ENCODE peak calls at places on chromosomes 1 and 21, in six cellular contexts. One of them, this sample, is unnamed.
A peak's percentile ranks its signal among the peaks of the same experiment; 100 is the strongest.

GRCh38 chr1:30672661-30673060 is 50.7 kb downstream of the MATN1 start:
- DNase-seq in endothelial cell: no peak
- DNase-seq in pancreas: no peak
- DNase-seq in GM10248: no peak
- DNase-seq in epithelial cell of esophagus: no peak
- DNase-seq in coronary artery: no peak
- DNase-seq in this sample: no peak

GRCh38 chr21:38380391-38381137 is 117.7 kb downstream of the ERG start:
- DNase-seq in endothelial cell: no peak
- DNase-seq in epithelial cell of esophagus: peak; percentile 19
- DNase-seq in GM10248: no peak
- DNase-seq in pancreas: no peak
- DNase-seq in coronary artery: no peak
- DNase-seq in this sample: no peak

GRCh38 chr1:193458628-193459027 is 272.2 kb upstream of the B3GALT2 start:
- DNase-seq in pancreas: no peak
- DNase-seq in endothelial cell: no peak
- DNase-seq in coronary artery: no peak
- DNase-seq in GM10248: no peak
- DNase-seq in epithelial cell of esophagus: peak; percentile 43
- DNase-seq in this sample: no peak

GRCh38 chr1:15352122-15352957 is 57.3 kb upstream of the EFHD2 start:
- DNase-seq in coronary artery: no peak
- DNase-seq in epithelial cell of esophagus: peak; percentile 93
- DNase-seq in endothelial cell: no peak
- DNase-seq in pancreas: no peak
- DNase-seq in GM10248: no peak
- DNase-seq in this sample: no peak

GRCh38 chr1:111249960-111250359 is 22.4 kb downstream of the CHI3L2 start:
- DNase-seq in pancreas: no peak
- DNase-seq in coronary artery: no peak
- DNase-seq in GM10248: no peak
- DNase-seq in epithelial cell of esophagus: no peak
- DNase-seq in endothelial cell: no peak
- DNase-seq in this sample: no peak

GRCh38 chr1:235327559-235328270 is at the start of gene ARID4B:
- DNase-seq in coronary artery: no peak
- DNase-seq in GM10248: peak; percentile 91
- DNase-seq in pancreas: peak; percentile 91
- DNase-seq in epithelial cell of esophagus: no peak
- DNase-seq in endothelial cell: no peak
- DNase-seq in this sample: no peak

GRCh38 chr1:243461700-243462099 is 205.9 kb downstream of the SDCCAG8 start:
- DNase-seq in coronary artery: no peak
- DNase-seq in epithelial cell of esophagus: no peak
- DNase-seq in endothelial cell: no peak
- DNase-seq in pancreas: no peak
- DNase-seq in GM10248: no peak
- DNase-seq in this sample: no peak

GRCh38 chr1:6530504-6531160 is 23.7 kb downstream of the NOL9 start:
- DNase-seq in pancreas: no peak
- DNase-seq in endothelial cell: no peak
- DNase-seq in epithelial cell of esophagus: no peak
- DNase-seq in coronary artery: no peak
- DNase-seq in GM10248: no peak
- DNase-seq in this sample: no peak

GRCh38 chr1:208550978-208551377 is 306.8 kb upstream of the PLXNA2 start:
- DNase-seq in coronary artery: no peak
- DNase-seq in GM10248: no peak
- DNase-seq in epithelial cell of esophagus: no peak
- DNase-seq in endothelial cell: no peak
- DNase-seq in pancreas: no peak
- DNase-seq in this sample: no peak

GRCh38 chr1:167774710-167775109 is 52.9 kb downstream of the MPZL1 start:
- DNase-seq in endothelial cell: no peak
- DNase-seq in epithelial cell of esophagus: peak; percentile 56
- DNase-seq in GM10248: no peak
- DNase-seq in pancreas: no peak
- DNase-seq in coronary artery: no peak
- DNase-seq in this sample: no peak

GRCh38 chr1:75461808-75462325 is 149.0 kb downstream of the SLC44A5 start:
- DNase-seq in endothelial cell: no peak
- DNase-seq in GM10248: no peak
- DNase-seq in pancreas: no peak
- DNase-seq in coronary artery: no peak
- DNase-seq in epithelial cell of esophagus: no peak
- DNase-seq in this sample: no peak

GRCh38 chr1:220498188-220498587 is 29.7 kb upstream of the MARK1 start:
- DNase-seq in epithelial cell of esophagus: peak; percentile 90
- DNase-seq in endothelial cell: no peak
- DNase-seq in GM10248: no peak
- DNase-seq in pancreas: no peak
- DNase-seq in coronary artery: no peak
- DNase-seq in this sample: no peak

GRCh38 chr1:234326493-234327366 is 46.5 kb upstream of the COA6 start:
- DNase-seq in coronary artery: no peak
- DNase-seq in pancreas: no peak
- DNase-seq in GM10248: peak; percentile 73
- DNase-seq in epithelial cell of esophagus: peak; percentile 62
- DNase-seq in endothelial cell: peak; percentile 73
- DNase-seq in this sample: peak; percentile 67

GRCh38 chr1:78289606-78290005 is 201.2 kb upstream of the PTGFR start:
- DNase-seq in pancreas: no peak
- DNase-seq in endothelial cell: no peak
- DNase-seq in GM10248: no peak
- DNase-seq in coronary artery: no peak
- DNase-seq in epithelial cell of esophagus: no peak
- DNase-seq in this sample: no peak

GRCh38 chr1:37919277-37919676 is 27.6 kb downstream of the INPP5B start:
- DNase-seq in GM10248: no peak
- DNase-seq in epithelial cell of esophagus: peak; percentile 51
- DNase-seq in pancreas: no peak
- DNase-seq in coronary artery: no peak
- DNase-seq in endothelial cell: no peak
- DNase-seq in this sample: no peak

GRCh38 chr1:41330588-41331545 is 30.4 kb upstream of the FOXO6 start:
- DNase-seq in epithelial cell of esophagus: no peak
- DNase-seq in coronary artery: peak; percentile 69
- DNase-seq in endothelial cell: no peak
- DNase-seq in GM10248: no peak
- DNase-seq in pancreas: no peak
- DNase-seq in this sample: no peak

GRCh38 chr1:116556289-116557006 is 14.4 kb downstream of the CD58 start:
- DNase-seq in endothelial cell: no peak
- DNase-seq in coronary artery: peak; percentile 83
- DNase-seq in pancreas: no peak
- DNase-seq in GM10248: no peak
- DNase-seq in epithelial cell of esophagus: peak; percentile 99
- DNase-seq in this sample: no peak

GRCh38 chr1:71047635-71048607 is at the start of gene PTGER3:
- DNase-seq in epithelial cell of esophagus: peak; percentile 41
- DNase-seq in endothelial cell: peak; percentile 53
- DNase-seq in coronary artery: peak; percentile 83
- DNase-seq in pancreas: peak; percentile 91
- DNase-seq in GM10248: peak; percentile 35
- DNase-seq in this sample: peak; percentile 47

GRCh38 chr1:115300087-115300856 is 37.8 kb downstream of the NGF start:
- DNase-seq in epithelial cell of esophagus: peak; percentile 96
- DNase-seq in endothelial cell: no peak
- DNase-seq in coronary artery: no peak
- DNase-seq in pancreas: no peak
- DNase-seq in GM10248: no peak
- DNase-seq in this sample: no peak

GRCh38 chr1:193229136-193229535 is 42.7 kb upstream of the B3GALT2 start:
- DNase-seq in epithelial cell of esophagus: peak; percentile 66
- DNase-seq in GM10248: no peak
- DNase-seq in endothelial cell: no peak
- DNase-seq in coronary artery: no peak
- DNase-seq in pancreas: no peak
- DNase-seq in this sample: no peak

GRCh38 chr1:81305997-81306452 is 494.7 kb upstream of the ADGRL2 start:
- DNase-seq in endothelial cell: no peak
- DNase-seq in epithelial cell of esophagus: peak; percentile 67
- DNase-seq in coronary artery: no peak
- DNase-seq in GM10248: no peak
- DNase-seq in pancreas: no peak
- DNase-seq in this sample: peak; percentile 23

DNA sequence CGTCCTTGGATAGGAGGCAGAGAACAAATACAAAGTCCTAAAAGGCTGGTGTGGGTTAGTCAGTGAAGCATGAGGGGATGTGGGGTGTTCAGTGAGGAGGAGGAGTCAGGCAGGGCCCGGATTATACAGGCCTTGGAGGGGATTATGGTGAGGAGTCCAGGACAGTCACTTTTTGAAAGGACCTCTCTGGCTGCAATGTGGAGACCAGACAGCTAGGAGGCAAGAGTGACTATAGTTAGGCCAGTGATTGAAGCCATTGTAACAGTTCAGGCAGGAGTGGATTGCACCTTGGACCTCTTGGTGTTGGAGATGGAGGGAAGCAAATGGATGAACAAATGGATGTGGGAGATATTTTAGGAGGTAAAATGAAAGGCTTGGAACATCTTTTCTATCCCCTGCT is 115.8 kb downstream of the C1orf94 start:
- DNase-seq in epithelial cell of esophagus: no peak
- DNase-seq in pancreas: no peak
- DNase-seq in GM10248: no peak
- DNase-seq in coronary artery: no peak
- DNase-seq in endothelial cell: no peak
- DNase-seq in this sample: no peak
- TF ChIP-seq CTCF in epithelial cell of esophagus: no peak
- TF ChIP-seq CTCF in pancreas: no peak
- TF ChIP-seq CTCF in GM10248: no peak
- TF ChIP-seq CTCF in coronary artery: no peak
- TF ChIP-seq CTCF in endothelial cell: no peak
- TF ChIP-seq CTCF in this sample: no peak

GRCh38 chr1:45647248-45648021 is 23.6 kb upstream of the CCDC17 start:
- DNase-seq in pancreas: no peak
- DNase-seq in endothelial cell: no peak
- DNase-seq in coronary artery: no peak
- DNase-seq in GM10248: no peak
- DNase-seq in epithelial cell of esophagus: no peak
- DNase-seq in this sample: no peak

GRCh38 chr1:45643341-45643740 is 19.5 kb upstream of the CCDC17 start:
- DNase-seq in coronary artery: no peak
- DNase-seq in epithelial cell of esophagus: no peak
- DNase-seq in GM10248: no peak
- DNase-seq in pancreas: no peak
- DNase-seq in endothelial cell: no peak
- DNase-seq in this sample: no peak

GRCh38 chr1:45640293-45640692 is 16.4 kb upstream of the CCDC17 start:
- DNase-seq in epithelial cell of esophagus: peak; percentile 21
- DNase-seq in GM10248: no peak
- DNase-seq in endothelial cell: no peak
- DNase-seq in pancreas: no peak
- DNase-seq in coronary artery: no peak
- DNase-seq in this sample: no peak

GRCh38 chr1:45644661-45645060 is 20.8 kb upstream of the CCDC17 start:
- DNase-seq in pancreas: no peak
- DNase-seq in epithelial cell of esophagus: no peak
- DNase-seq in coronary artery: no peak
- DNase-seq in endothelial cell: no peak
- DNase-seq in GM10248: no peak
- DNase-seq in this sample: no peak

GRCh38 chr1:45643978-45644377 is 20.1 kb upstream of the CCDC17 start:
- DNase-seq in epithelial cell of esophagus: no peak
- DNase-seq in GM10248: no peak
- DNase-seq in endothelial cell: no peak
- DNase-seq in pancreas: no peak
- DNase-seq in coronary artery: no peak
- DNase-seq in this sample: no peak
- TF ChIP-seq CTCF in epithelial cell of esophagus: peak; percentile 33
- TF ChIP-seq CTCF in GM10248: no peak
- TF ChIP-seq CTCF in endothelial cell: no peak
- TF ChIP-seq CTCF in pancreas: no peak
- TF ChIP-seq CTCF in coronary artery: no peak
- TF ChIP-seq CTCF in this sample: no peak

DNA sequence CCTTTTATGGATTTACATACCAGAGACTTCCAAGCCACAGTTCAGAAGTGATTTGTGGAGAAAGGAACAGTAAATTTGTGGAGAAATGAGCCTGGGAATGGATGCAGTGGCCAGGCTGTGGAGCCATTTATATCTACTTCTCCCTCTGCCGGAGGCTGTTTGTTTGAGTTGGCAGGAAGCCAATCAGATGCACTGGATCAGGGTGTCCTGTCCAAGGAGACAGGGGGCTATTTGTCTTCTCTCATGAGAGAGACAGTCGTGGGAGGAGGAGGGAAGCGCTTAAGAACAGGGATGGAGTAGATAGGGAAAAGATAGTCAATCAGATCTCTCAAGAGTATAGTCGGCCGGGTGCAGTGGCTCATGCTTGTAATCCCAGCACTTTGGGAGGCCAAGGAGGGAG is 2.8 kb upstream of the HAPLN2 start:
- DNase-seq in GM10248: no peak
- DNase-seq in epithelial cell of esophagus: no peak
- DNase-seq in coronary artery: no peak
- DNase-seq in endothelial cell: peak; percentile 36
- DNase-seq in pancreas: no peak
- DNase-seq in this sample: no peak
- TF ChIP-seq CTCF in GM10248: no peak
- TF ChIP-seq CTCF in epithelial cell of esophagus: no peak
- TF ChIP-seq CTCF in coronary artery: no peak
- TF ChIP-seq CTCF in endothelial cell: no peak
- TF ChIP-seq CTCF in pancreas: no peak
- TF ChIP-seq CTCF in this sample: no peak

GRCh38 chr1:9150582-9151290 is 21.8 kb upstream of the GPR157 start:
- DNase-seq in coronary artery: no peak
- DNase-seq in pancreas: no peak
- DNase-seq in epithelial cell of esophagus: no peak
- DNase-seq in GM10248: no peak
- DNase-seq in endothelial cell: no peak
- DNase-seq in this sample: no peak

GRCh38 chr1:9153152-9153551 is 24.2 kb upstream of the GPR157 start:
- DNase-seq in coronary artery: no peak
- DNase-seq in endothelial cell: no peak
- DNase-seq in GM10248: no peak
- DNase-seq in epithelial cell of esophagus: no peak
- DNase-seq in pancreas: no peak
- DNase-seq in this sample: no peak

GRCh38 chr1:9151326-9151860 is 22.5 kb upstream of the GPR157 start:
- DNase-seq in pancreas: peak; percentile 38
- DNase-seq in coronary artery: no peak
- DNase-seq in endothelial cell: no peak
- DNase-seq in epithelial cell of esophagus: no peak
- DNase-seq in GM10248: no peak
- DNase-seq in this sample: no peak

GRCh38 chr1:9149837-9150581 is 21.1 kb upstream of the GPR157 start:
- DNase-seq in epithelial cell of esophagus: no peak
- DNase-seq in pancreas: no peak
- DNase-seq in coronary artery: no peak
- DNase-seq in endothelial cell: no peak
- DNase-seq in GM10248: no peak
- DNase-seq in this sample: no peak

DNA sequence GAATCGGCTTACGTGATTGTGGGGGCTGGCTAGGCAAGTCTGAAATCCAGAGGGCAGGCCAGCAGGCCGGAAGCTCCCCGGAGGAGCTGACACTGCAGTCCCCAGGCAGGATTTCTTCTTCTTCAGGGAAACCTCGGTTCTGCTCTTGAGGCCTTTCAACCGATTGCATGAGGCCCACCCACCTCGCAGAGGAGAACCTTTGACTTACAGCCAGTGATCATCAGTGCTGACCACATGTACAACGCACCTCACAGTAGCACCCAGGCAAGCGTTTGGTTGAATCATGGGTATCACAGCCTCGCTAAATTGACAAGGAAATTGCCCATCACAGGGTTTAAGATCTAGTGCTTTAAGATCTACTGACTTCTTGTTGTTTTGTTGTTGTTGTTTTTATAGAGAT is 23.6 kb upstream of the GPR157 start:
- DNase-seq in endothelial cell: no peak
- DNase-seq in pancreas: peak; percentile 14
- DNase-seq in GM10248: no peak
- DNase-seq in coronary artery: no peak
- DNase-seq in epithelial cell of esophagus: no peak
- DNase-seq in this sample: no peak
- TF ChIP-seq CTCF in endothelial cell: no peak
- TF ChIP-seq CTCF in pancreas: no peak
- TF ChIP-seq CTCF in GM10248: no peak
- TF ChIP-seq CTCF in coronary artery: no peak
- TF ChIP-seq CTCF in epithelial cell of esophagus: no peak
- TF ChIP-seq CTCF in this sample: no peak

This sample was measured in GM13977.